ENCODE peak calls at places on chromosomes 5 and 9, in four cellular contexts. H is HepG2, T is K562, O is SK-N-SH. S is an unnamed sample.

GRCh38 chr5:1001406-1002270 is 7.0 kb upstream of the NKD2 start:
- DNase-seq in H (no peak), T (no peak), O (no peak), S (no peak)

GRCh38 chr5:170315154-170315553 is 17.6 kb upstream of the LCP2 start:
- DNase-seq in H (no peak), T (no peak), O (no peak), S (no peak)

GRCh38 chr9:129981180-129981907 is 61.6 kb downstream of the FNBP1 start:
- DNase-seq in H (peak; percentile 38), T (no peak), O (no peak), S (no peak)

GRCh38 chr9:121853617-121854395 is 202.4 kb downstream of the DAB2IP start:
- DNase-seq in H (no peak), T (no peak), O (no peak), S (no peak)

GRCh38 chr9:38128752-38129270 is 59.8 kb upstream of the SHB start:
- DNase-seq in H (no peak), T (no peak), O (no peak), S (no peak)

GRCh38 chr9:5846501-5846921 is 13.6 kb upstream of the ERMP1 start:
- DNase-seq in H (no peak), T (no peak), O (no peak), S (no peak)

GRCh38 chr5:138032028-138032571 is 779 bp downstream of the FAM13B start:
- DNase-seq in H (no peak), T (no peak), O (no peak), S (no peak)

GRCh38 chr9:3863686-3864085 is 337.9 kb upstream of the RFX3 start:
- DNase-seq in H (no peak), T (no peak), O (no peak), S (no peak)

GRCh38 chr5:139642213-139642612 is 5.9 kb upstream of the CXXC5 start:
- DNase-seq in H (no peak), T (no peak), O (peak; percentile 11), S (no peak)

GRCh38 chr5:10653751-10654400 is 90.0 kb downstream of the ANKRD33B start:
- DNase-seq in H (no peak), T (no peak), O (no peak), S (no peak)

GRCh38 chr5:132334812-132335211 is 34.7 kb upstream of the SLC22A5 start:
- DNase-seq in H (peak; percentile 14), T (no peak), O (no peak), S (peak; percentile 7)

GRCh38 chr5:133848306-133848924 is 120.0 kb downstream of the C5orf15 start:
- DNase-seq in H (peak; percentile 20), T (no peak), O (no peak), S (no peak)

GRCh38 chr5:62421414-62421813 is 8.9 kb downstream of the IPO11 start:
- DNase-seq in H (no peak), T (peak; percentile 29), O (no peak), S (no peak)

GRCh38 chr5:62419609-62420008 is 7.0 kb downstream of the IPO11 start:
- DNase-seq in H (no peak), T (no peak), O (no peak), S (no peak)

GRCh38 chr5:62412549-62413329 is at the start of gene IPO11:
- DNase-seq in H (peak; percentile 98), T (peak; percentile 93), O (peak; percentile 96), S (peak; percentile 97)

GRCh38 chr5:62418462-62419076 is 6.0 kb downstream of the IPO11 start:
- DNase-seq in H (no peak), T (no peak), O (no peak), S (no peak)
- TF ChIP-seq ELF1 in H (no peak), T (no peak), O (no peak), S (no peak)

GRCh38 chr9:100228352-100228869 is 124.3 kb downstream of the TEX10 start:
- DNase-seq in H (no peak), T (no peak), O (peak; percentile 29), S (no peak)

GRCh38 chr9:100227636-100228035 is 125.1 kb downstream of the TEX10 start:
- DNase-seq in H (no peak), T (no peak), O (no peak), S (no peak)

GRCh38 chr9:100229561-100229960 is 123.2 kb downstream of the TEX10 start:
- DNase-seq in H (no peak), T (no peak), O (no peak), S (no peak)

DNA sequence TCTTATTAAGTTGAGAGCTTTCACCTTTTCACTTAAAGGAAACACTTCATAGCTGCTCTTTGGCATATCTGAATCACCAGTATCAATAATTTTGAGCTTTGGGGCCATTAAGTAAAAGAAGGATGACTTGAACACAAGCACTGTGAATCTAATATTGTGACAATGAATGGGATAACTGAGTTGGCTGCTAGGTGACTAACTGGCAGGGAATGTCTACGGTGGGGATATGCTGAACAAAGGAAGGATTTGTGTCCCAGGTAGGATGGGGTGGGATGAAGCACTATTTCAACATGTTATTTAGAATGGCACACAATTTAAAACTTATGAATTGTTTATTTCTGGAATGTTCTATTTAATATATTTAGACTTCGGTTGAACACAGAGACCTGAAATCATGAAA is 123.6 kb downstream of the TEX10 start:
- DNase-seq in H (no peak), T (no peak), O (no peak), S (no peak)
- TF ChIP-seq ZBTB33 in H (no peak), T (no peak), O (no peak), S (no peak)

GRCh38 chr5:81506900-81507588 is 113.1 kb upstream of the ACOT12 start:
- DNase-seq in H (peak; percentile 45), T (peak; percentile 30), O (peak; percentile 66), S (peak; percentile 77)
- TF ChIP-seq ELF1 in H (no peak), T (no peak), O (no peak), S (no peak)

DNA sequence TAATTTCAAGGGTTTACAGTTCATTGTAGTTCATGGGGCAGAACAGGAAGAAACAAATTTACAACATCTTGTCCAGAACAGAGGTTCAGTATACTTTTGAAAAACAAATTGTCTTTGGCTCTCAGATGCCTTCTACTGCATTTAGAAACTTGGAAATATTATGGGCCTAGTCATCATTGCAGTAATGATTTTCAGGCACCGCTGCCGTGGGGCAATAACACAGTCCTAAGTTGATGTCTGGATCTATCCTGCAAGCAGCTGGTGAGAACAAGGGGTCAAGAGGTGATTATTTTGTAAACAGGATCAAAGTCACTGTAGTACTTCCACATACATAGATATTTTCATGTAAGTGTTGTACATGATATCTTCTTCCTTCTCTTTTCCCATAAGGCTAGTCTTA is 82.5 kb upstream of the CAST start:
- DNase-seq in H (no peak), T (no peak), O (no peak), S (no peak)
- TF ChIP-seq ZBTB33 in H (no peak), T (no peak), O (no peak), S (no peak)

GRCh38 chr9:128114326-128115186 is 13.0 kb downstream of the PTGES2 start:
- DNase-seq in H (no peak), T (no peak), O (no peak), S (no peak)
- TF ChIP-seq ELF1 in H (no peak), T (no peak), O (no peak), S (no peak)

GRCh38 chr5:34959323-34959722 is 30.0 kb downstream of the DNAJC21 start:
- DNase-seq in H (no peak), T (no peak), O (no peak), S (no peak)
- TF ChIP-seq ZBTB33 in H (no peak), T (no peak), O (no peak), S (no peak)

GRCh38 chr5:14011089-14012004 is 66.9 kb upstream of the DNAH5 start:
- DNase-seq in H (peak; percentile 78), T (peak; percentile 81), O (peak; percentile 93), S (peak; percentile 52)
- TF ChIP-seq ELF1 in H (no peak), T (no peak), O (peak; percentile 10), S (no peak)